ENCODE peak calls at places on chromosome 22, in eight cellular contexts. F is GM12891; U is hippocampal formation; I is heart right ventricle; V is Calu3; Z is fibroblast of pulmonary artery; J is stimulated activated naive CD8-positive, alpha-beta T cell treated with anti-CD3 and anti-CD28 coated beads, Interleukin-15, Interleukin-2, amounts not matched to agents 100 U/mL and 50 U/mL, for 24 hours; P is NCI-H1105. G is an unnamed sample.
A peak's percentile ranks its signal among the peaks of the same experiment; 100 is the strongest.

GRCh38 chr22:49628351-49629023 is 199.2 kb downstream of the BRD1 start:
- DNase-seq in P (no peak), I (no peak), F (no peak), V (no peak), U (no peak), J (no peak), Z (no peak), G (peak; percentile 37)

GRCh38 chr22:50701428-50702154 is 29.0 kb downstream of the SHANK3 start:
- DNase-seq in J (no peak), P (no peak), Z (no peak), V (no peak), U (no peak), F (no peak), I (no peak), G (no peak)

GRCh38 chr22:31272522-31273446 is 19.5 kb downstream of the PIK3IP1 start:
- DNase-seq in I (no peak), V (peak; percentile 62), F (peak; percentile 43), Z (peak; percentile 82), U (peak; percentile 67), J (peak; percentile 52), P (peak; percentile 4), G (peak; percentile 63)

GRCh38 chr22:20781272-20781990 is 7.5 kb downstream of the SERPIND1 start:
- DNase-seq in F (no peak), P (no peak), U (no peak), Z (peak; percentile 30), J (peak; percentile 26), I (no peak), V (no peak), G (no peak)

GRCh38 chr22:43892183-43892894 is 526 bp upstream of the PNPLA5 start:
- DNase-seq in V (no peak), J (no peak), Z (no peak), U (no peak), F (no peak), P (no peak), I (no peak), G (no peak)

GRCh38 chr22:46446799-46447198 is 90.6 kb downstream of the CELSR1 start:
- DNase-seq in I (no peak), J (no peak), P (no peak), V (no peak), Z (peak; percentile 5), F (no peak), U (no peak), G (no peak)

GRCh38 chr22:43474161-43475101 is 62.6 kb downstream of the MPPED1 start:
- DNase-seq in U (no peak), V (no peak), Z (no peak), J (no peak), I (no peak), F (no peak), P (no peak), G (no peak)

GRCh38 chr22:32775957-32776356 is 25.5 kb upstream of the TIMP3 start:
- DNase-seq in Z (no peak), J (no peak), P (no peak), U (no peak), V (no peak), I (no peak), F (no peak), G (no peak)

GRCh38 chr22:30781271-30781875 is 86.7 kb downstream of the OSBP2 start:
- DNase-seq in J (no peak), U (no peak), I (no peak), P (no peak), V (no peak), Z (no peak), F (no peak), G (no peak)

GRCh38 chr22:23225724-23226496 is 45.6 kb downstream of the BCR start:
- DNase-seq in J (no peak), U (no peak), F (no peak), I (peak; percentile 56), P (no peak), Z (peak; percentile 73), V (peak; percentile 81), G (no peak)

GRCh38 chr22:30830907-30831306 is 136.2 kb downstream of the OSBP2 start:
- DNase-seq in Z (peak; percentile 96), P (no peak), U (no peak), V (peak; percentile 69), J (no peak), F (no peak), I (no peak), G (no peak)

GRCh38 chr22:30296851-30297250 is 7.5 kb upstream of the CASTOR1 start:
- DNase-seq in P (no peak), V (no peak), I (no peak), J (no peak), F (no peak), Z (no peak), U (no peak), G (no peak)

GRCh38 chr22:32686354-32686753 is 115.2 kb upstream of the TIMP3 start:
- DNase-seq in Z (no peak), F (no peak), P (no peak), U (no peak), J (no peak), V (no peak), I (no peak), G (no peak)

GRCh38 chr22:33402325-33402724 is 344.1 kb upstream of the SYN3 start:
- DNase-seq in Z (no peak), F (no peak), I (no peak), J (no peak), U (no peak), V (no peak), P (no peak), G (no peak)

GRCh38 chr22:34111210-34111824 is 191.0 kb upstream of the LARGE1 start:
- DNase-seq in U (peak; percentile 2), Z (peak; percentile 26), P (peak; percentile 41), I (no peak), J (peak; percentile 17), F (peak; percentile 34), V (peak; percentile 6), G (no peak)

GRCh38 chr22:25651332-25651731 is 86.9 kb downstream of the GRK3 start:
- DNase-seq in I (no peak), P (no peak), J (no peak), Z (no peak), F (no peak), U (no peak), V (no peak), G (no peak)

GRCh38 chr22:48758021-48758561 is 1069.6 kb downstream of the BRD1 start:
- DNase-seq in I (no peak), U (no peak), Z (no peak), V (no peak), J (no peak), F (no peak), P (no peak), G (peak; percentile 20)

GRCh38 chr22:19977296-19978243 is 36.0 kb upstream of the TXNRD2 start:
- DNase-seq in Z (no peak), U (no peak), V (no peak), F (no peak), I (no peak), P (no peak), J (no peak), G (no peak)

G was measured in dorsolateral prefrontal cortex.